ENCODE peak calls at places on chromosome X, in seven cellular contexts. One of them, this sample, is unnamed.
A peak's percentile ranks its signal among the peaks of the same experiment; 100 is the strongest.

GRCh38 chrX:56120242-56120641 is 111.9 kb upstream of the KLF8 start:
- DNase-seq in MM.1S: no peak
- DNase-seq in IMR-90: no peak
- DNase-seq in foreskin keratinocyte: no peak
- DNase-seq in mesendoderm: no peak
- DNase-seq in lung: no peak
- DNase-seq in HCT116: no peak
- DNase-seq in this sample: no peak

GRCh38 chrX:314781-315595 is 3.6 kb downstream of the GTPBP6 start:
- DNase-seq in MM.1S: no peak
- DNase-seq in IMR-90: no peak
- DNase-seq in foreskin keratinocyte: no peak
- DNase-seq in mesendoderm: no peak
- DNase-seq in lung: no peak
- DNase-seq in HCT116: no peak
- DNase-seq in this sample: no peak

GRCh38 chrX:79290596-79290995 is 76.5 kb downstream of the ITM2A start:
- DNase-seq in MM.1S: peak; percentile 9
- DNase-seq in IMR-90: no peak
- DNase-seq in foreskin keratinocyte: no peak
- DNase-seq in mesendoderm: no peak
- DNase-seq in lung: no peak
- DNase-seq in HCT116: no peak
- DNase-seq in this sample: no peak

GRCh38 chrX:110944323-110944761 is 148.7 kb upstream of the CHRDL1 start:
- DNase-seq in MM.1S: no peak
- DNase-seq in IMR-90: no peak
- DNase-seq in foreskin keratinocyte: no peak
- DNase-seq in mesendoderm: peak; percentile 34
- DNase-seq in lung: no peak
- DNase-seq in HCT116: no peak
- DNase-seq in this sample: peak; percentile 38

GRCh38 chrX:16739574-16739973 is 20.2 kb downstream of the SYAP1 start:
- DNase-seq in MM.1S: no peak
- DNase-seq in IMR-90: no peak
- DNase-seq in foreskin keratinocyte: no peak
- DNase-seq in mesendoderm: no peak
- DNase-seq in lung: no peak
- DNase-seq in HCT116: no peak
- DNase-seq in this sample: no peak

GRCh38 chrX:63250253-63250868 is 100.8 kb downstream of the SPIN4 start:
- DNase-seq in MM.1S: peak; percentile 81
- DNase-seq in IMR-90: peak; percentile 85
- DNase-seq in foreskin keratinocyte: peak; percentile 16
- DNase-seq in mesendoderm: peak; percentile 85
- DNase-seq in lung: peak; percentile 74
- DNase-seq in HCT116: peak; percentile 69
- DNase-seq in this sample: peak; percentile 81

GRCh38 chrX:22338740-22339139 is 66.0 kb downstream of the CBLL2 start:
- DNase-seq in MM.1S: no peak
- DNase-seq in IMR-90: peak; percentile 66
- DNase-seq in foreskin keratinocyte: peak; percentile 28
- DNase-seq in mesendoderm: peak; percentile 3
- DNase-seq in lung: no peak
- DNase-seq in HCT116: no peak
- DNase-seq in this sample: peak; percentile 35

GRCh38 chrX:44343412-44343942 is at the start of gene EFHC2:
- DNase-seq in MM.1S: peak; percentile 7
- DNase-seq in IMR-90: no peak
- DNase-seq in foreskin keratinocyte: no peak
- DNase-seq in mesendoderm: peak; percentile 44
- DNase-seq in lung: peak; percentile 33
- DNase-seq in HCT116: no peak
- DNase-seq in this sample: peak; percentile 56

GRCh38 chrX:144219035-144219434 is 335.2 kb downstream of the UBE2NL start:
- DNase-seq in MM.1S: no peak
- DNase-seq in IMR-90: no peak
- DNase-seq in foreskin keratinocyte: no peak
- DNase-seq in mesendoderm: peak; percentile 70
- DNase-seq in lung: peak; percentile 32
- DNase-seq in HCT116: no peak
- DNase-seq in this sample: no peak

GRCh38 chrX:38435130-38435529 is 82.7 kb downstream of the OTC start:
- DNase-seq in MM.1S: no peak
- DNase-seq in IMR-90: no peak
- DNase-seq in foreskin keratinocyte: no peak
- DNase-seq in mesendoderm: no peak
- DNase-seq in lung: no peak
- DNase-seq in HCT116: no peak
- DNase-seq in this sample: no peak

GRCh38 chrX:136652822-136653723 is 5.1 kb downstream of the CD40LG start:
- DNase-seq in MM.1S: peak; percentile 58
- DNase-seq in IMR-90: no peak
- DNase-seq in foreskin keratinocyte: no peak
- DNase-seq in mesendoderm: no peak
- DNase-seq in lung: no peak
- DNase-seq in HCT116: no peak
- DNase-seq in this sample: no peak

GRCh38 chrX:10025742-10026493 is 58.8 kb downstream of the CLDN34 start:
- DNase-seq in MM.1S: no peak
- DNase-seq in IMR-90: no peak
- DNase-seq in foreskin keratinocyte: no peak
- DNase-seq in mesendoderm: no peak
- DNase-seq in lung: no peak
- DNase-seq in HCT116: no peak
- DNase-seq in this sample: no peak

GRCh38 chrX:37912286-37912685 is 64.9 kb upstream of the DYNLT3 start:
- DNase-seq in MM.1S: no peak
- DNase-seq in IMR-90: no peak
- DNase-seq in foreskin keratinocyte: peak; percentile 40
- DNase-seq in mesendoderm: peak; percentile 5
- DNase-seq in lung: no peak
- DNase-seq in HCT116: no peak
- DNase-seq in this sample: no peak

GRCh38 chrX:30504309-30504708 is 73.3 kb downstream of the TASL start:
- DNase-seq in MM.1S: peak; percentile 21
- DNase-seq in IMR-90: peak; percentile 41
- DNase-seq in foreskin keratinocyte: no peak
- DNase-seq in mesendoderm: peak; percentile 20
- DNase-seq in lung: no peak
- DNase-seq in HCT116: peak; percentile 16
- DNase-seq in this sample: peak; percentile 24

GRCh38 chrX:137119049-137119448 is 85.3 kb upstream of the GPR101 start:
- DNase-seq in MM.1S: no peak
- DNase-seq in IMR-90: no peak
- DNase-seq in foreskin keratinocyte: no peak
- DNase-seq in mesendoderm: no peak
- DNase-seq in lung: no peak
- DNase-seq in HCT116: no peak
- DNase-seq in this sample: no peak

GRCh38 chrX:77564824-77565223 is 117.6 kb downstream of the FGF16 start:
- DNase-seq in MM.1S: no peak
- DNase-seq in IMR-90: peak; percentile 43
- DNase-seq in foreskin keratinocyte: no peak
- DNase-seq in mesendoderm: no peak
- DNase-seq in lung: no peak
- DNase-seq in HCT116: no peak
- DNase-seq in this sample: no peak

GRCh38 chrX:15511563-15511962 is 11.0 kb downstream of the BMX start:
- DNase-seq in MM.1S: no peak
- DNase-seq in IMR-90: no peak
- DNase-seq in foreskin keratinocyte: no peak
- DNase-seq in mesendoderm: peak; percentile 21
- DNase-seq in lung: no peak
- DNase-seq in HCT116: no peak
- DNase-seq in this sample: peak; percentile 4

GRCh38 chrX:30748337-30748960 is 95.2 kb downstream of the GK start:
- DNase-seq in MM.1S: no peak
- DNase-seq in IMR-90: no peak
- DNase-seq in foreskin keratinocyte: no peak
- DNase-seq in mesendoderm: no peak
- DNase-seq in lung: no peak
- DNase-seq in HCT116: no peak
- DNase-seq in this sample: peak; percentile 1

GRCh38 chrX:53263597-53264094 is 17.7 kb downstream of the IQSEC2 start:
- DNase-seq in MM.1S: no peak
- DNase-seq in IMR-90: peak; percentile 71
- DNase-seq in foreskin keratinocyte: peak; percentile 37
- DNase-seq in mesendoderm: peak; percentile 55
- DNase-seq in lung: no peak
- DNase-seq in HCT116: peak; percentile 59
- DNase-seq in this sample: no peak

GRCh38 chrX:25523574-25523973 is 507.8 kb upstream of the ARX start:
- DNase-seq in MM.1S: no peak
- DNase-seq in IMR-90: peak; percentile 36
- DNase-seq in foreskin keratinocyte: no peak
- DNase-seq in mesendoderm: peak; percentile 57
- DNase-seq in lung: no peak
- DNase-seq in HCT116: peak; percentile 6
- DNase-seq in this sample: peak; percentile 62

GRCh38 chrX:37330642-37331041 is 18.5 kb upstream of the PRRG1 start:
- DNase-seq in MM.1S: no peak
- DNase-seq in IMR-90: no peak
- DNase-seq in foreskin keratinocyte: no peak
- DNase-seq in mesendoderm: no peak
- DNase-seq in lung: no peak
- DNase-seq in HCT116: no peak
- DNase-seq in this sample: no peak

DNA sequence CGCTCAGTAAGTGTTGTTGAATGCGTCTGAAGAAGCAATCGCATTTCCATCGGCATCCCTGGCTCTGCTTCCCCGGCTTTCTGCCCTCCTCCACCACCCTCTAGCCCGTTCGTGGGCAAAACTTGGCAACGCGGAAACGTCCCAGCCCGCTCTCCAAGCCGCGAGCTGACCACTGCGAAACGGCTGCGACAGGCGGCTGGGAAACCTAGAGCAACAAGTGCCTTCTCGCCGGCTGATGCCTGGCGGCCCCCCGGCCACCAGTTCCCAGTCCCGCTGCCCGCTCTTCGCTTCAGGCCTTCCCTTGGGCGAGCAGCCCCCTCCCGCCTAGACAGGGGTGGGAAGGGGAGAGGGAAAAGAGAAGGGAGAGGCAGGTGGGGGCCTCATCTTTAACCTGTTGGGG is 837 bp downstream of the CITED1 start:
- DNase-seq in MM.1S: no peak
- DNase-seq in IMR-90: no peak
- DNase-seq in foreskin keratinocyte: no peak
- DNase-seq in mesendoderm: no peak
- DNase-seq in lung: no peak
- DNase-seq in HCT116: no peak
- DNase-seq in this sample: peak; percentile 28
- H3K4me1 ChIP-seq in MM.1S: no peaks in the 10 kb centered on the region
- H3K4me1 ChIP-seq in IMR-90: peaks cover 4% of the 10 kb centered on the region
- H3K4me1 ChIP-seq in foreskin keratinocyte: no peaks in the 10 kb centered on the region
- H3K4me1 ChIP-seq in mesendoderm: no peaks in the 10 kb centered on the region
- H3K4me1 ChIP-seq in lung: peaks cover 6% of the 10 kb centered on the region
- H3K4me1 ChIP-seq in HCT116: peaks cover 2% of the 10 kb centered on the region
- H3K4me1 ChIP-seq in this sample: peaks cover 5% of the 10 kb centered on the region

DNA sequence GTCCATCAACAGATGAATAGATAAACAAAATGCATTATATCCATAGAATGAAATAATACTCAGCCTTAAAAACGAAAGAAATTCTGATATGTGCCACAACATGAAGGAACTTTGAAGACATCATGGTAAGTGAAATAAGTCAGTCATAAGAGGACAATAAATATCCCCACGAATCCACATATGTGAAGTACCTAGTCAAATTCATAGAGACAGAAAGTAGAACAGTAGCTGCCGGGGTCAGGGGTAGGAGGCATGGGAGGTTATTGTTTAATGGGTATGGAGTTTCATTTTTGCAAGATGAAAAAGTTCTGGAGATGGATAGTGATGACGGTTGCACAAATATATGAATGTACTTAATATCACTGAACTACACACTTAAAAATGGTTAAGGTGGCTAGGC is 151.6 kb upstream of the MAP3K15 start:
- DNase-seq in MM.1S: no peak
- DNase-seq in IMR-90: no peak
- DNase-seq in foreskin keratinocyte: no peak
- DNase-seq in mesendoderm: no peak
- DNase-seq in lung: no peak
- DNase-seq in HCT116: no peak
- DNase-seq in this sample: no peak
- H3K4me1 ChIP-seq in MM.1S: no peaks in the 10 kb centered on the region
- H3K4me1 ChIP-seq in IMR-90: peaks cover 1% of the 10 kb centered on the region
- H3K4me1 ChIP-seq in foreskin keratinocyte: peaks cover 17% of the 10 kb centered on the region
- H3K4me1 ChIP-seq in mesendoderm: no peaks in the 10 kb centered on the region
- H3K4me1 ChIP-seq in lung: no peaks in the 10 kb centered on the region
- H3K4me1 ChIP-seq in HCT116: peaks cover 12% of the 10 kb centered on the region
- H3K4me1 ChIP-seq in this sample: peaks cover 15% of the 10 kb centered on the region

DNA sequence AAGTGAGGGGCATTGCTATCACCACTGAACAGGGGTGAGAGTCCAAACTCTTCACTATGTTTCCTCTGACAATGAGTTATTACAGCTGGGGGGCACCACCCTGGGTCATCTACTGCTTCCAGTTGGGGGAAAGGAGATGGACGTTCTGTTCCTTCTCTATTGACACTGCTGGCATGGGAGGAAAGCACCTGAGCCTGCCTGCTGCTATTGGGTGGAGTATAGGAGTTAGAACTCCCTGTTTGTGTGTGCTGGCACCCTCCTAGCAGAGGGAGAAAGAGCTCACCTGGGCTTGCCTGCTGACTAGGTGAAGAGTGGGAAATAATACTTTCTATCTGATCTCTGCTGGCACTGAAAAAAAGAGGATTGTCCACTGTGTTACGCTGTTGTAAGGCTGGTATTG is 163.8 kb downstream of the MSN start:
- DNase-seq in MM.1S: no peak
- DNase-seq in IMR-90: no peak
- DNase-seq in foreskin keratinocyte: no peak
- DNase-seq in mesendoderm: no peak
- DNase-seq in lung: no peak
- DNase-seq in HCT116: no peak
- DNase-seq in this sample: no peak
- H3K4me1 ChIP-seq in MM.1S: no peaks in the 10 kb centered on the region
- H3K4me1 ChIP-seq in IMR-90: no peaks in the 10 kb centered on the region
- H3K4me1 ChIP-seq in foreskin keratinocyte: no peaks in the 10 kb centered on the region
- H3K4me1 ChIP-seq in mesendoderm: no peaks in the 10 kb centered on the region
- H3K4me1 ChIP-seq in lung: no peaks in the 10 kb centered on the region
- H3K4me1 ChIP-seq in HCT116: no peaks in the 10 kb centered on the region
- H3K4me1 ChIP-seq in this sample: no peaks in the 10 kb centered on the region

GRCh38 chrX:153946910-153947769 is 2.7 kb upstream of the RENBP start:
- DNase-seq in MM.1S: peak; percentile 83
- DNase-seq in IMR-90: peak; percentile 68
- DNase-seq in foreskin keratinocyte: peak; percentile 20
- DNase-seq in mesendoderm: peak; percentile 84
- DNase-seq in lung: peak; percentile 77
- DNase-seq in HCT116: peak; percentile 67
- DNase-seq in this sample: peak; percentile 86

GRCh38 chrX:153948002-153948466 is 3.6 kb upstream of the RENBP start:
- DNase-seq in MM.1S: no peak
- DNase-seq in IMR-90: no peak
- DNase-seq in foreskin keratinocyte: no peak
- DNase-seq in mesendoderm: no peak
- DNase-seq in lung: no peak
- DNase-seq in HCT116: no peak
- DNase-seq in this sample: no peak

GRCh38 chrX:153944800-153945150 is 332 bp upstream of the RENBP start:
- DNase-seq in MM.1S: no peak
- DNase-seq in IMR-90: no peak
- DNase-seq in foreskin keratinocyte: no peak
- DNase-seq in mesendoderm: no peak
- DNase-seq in lung: no peak
- DNase-seq in HCT116: no peak
- DNase-seq in this sample: no peak

GRCh38 chrX:153944140-153944799 is at the start of gene RENBP:
- DNase-seq in MM.1S: peak; percentile 33
- DNase-seq in IMR-90: no peak
- DNase-seq in foreskin keratinocyte: no peak
- DNase-seq in mesendoderm: peak; percentile 68
- DNase-seq in lung: peak; percentile 57
- DNase-seq in HCT116: no peak
- DNase-seq in this sample: peak; percentile 70

GRCh38 chrX:153945956-153946909 is 1.8 kb upstream of the RENBP start:
- DNase-seq in MM.1S: no peak
- DNase-seq in IMR-90: no peak
- DNase-seq in foreskin keratinocyte: no peak
- DNase-seq in mesendoderm: no peak
- DNase-seq in lung: no peak
- DNase-seq in HCT116: no peak
- DNase-seq in this sample: no peak
- H3K4me1 ChIP-seq in MM.1S: no peaks in the 10 kb centered on the region
- H3K4me1 ChIP-seq in IMR-90: no peaks in the 10 kb centered on the region
- H3K4me1 ChIP-seq in foreskin keratinocyte: no peaks in the 10 kb centered on the region
- H3K4me1 ChIP-seq in mesendoderm: no peaks in the 10 kb centered on the region
- H3K4me1 ChIP-seq in lung: no peaks in the 10 kb centered on the region
- H3K4me1 ChIP-seq in HCT116: no peaks in the 10 kb centered on the region
- H3K4me1 ChIP-seq in this sample: no peaks in the 10 kb centered on the region